ENCODE peak calls at places on chromosome 1, in ten cellular contexts. E, G, F, Z, A, K, Y, D, L and R are unnamed samples.

GRCh38 chr1:3611170-3612019 is at the start of gene MEGF6:
- DNase-seq in L (no peak), E (no peak), D (peak; percentile 18), Z (peak; percentile 73), F (peak; percentile 92), Y (peak; percentile 76), A (peak; percentile 70), G (peak; percentile 64), K (peak; percentile 8), R (no peak)

GRCh38 chr1:11194407-11195176 is 5.4 kb downstream of the ANGPTL7 start:
- DNase-seq in Z (no peak), A (no peak), F (no peak), D (no peak), G (no peak), Y (no peak), L (no peak), E (no peak), K (no peak), R (no peak)

GRCh38 chr1:108560430-108561144 is 687 bp downstream of the EEIG2 start:
- DNase-seq in D (peak; percentile 66), Y (peak; percentile 56), L (peak; percentile 57), E (peak; percentile 57), G (peak; percentile 80), K (peak; percentile 51), A (peak; percentile 53), Z (peak; percentile 74), F (no peak), R (peak; percentile 53)

GRCh38 chr1:107863342-107863741 is 101.6 kb downstream of the VAV3 start:
- DNase-seq in A (no peak), E (no peak), G (no peak), Y (no peak), L (no peak), K (no peak), D (no peak), Z (no peak), F (no peak), R (no peak)

GRCh38 chr1:172456344-172456769 is 12.5 kb upstream of the PIGC start:
- DNase-seq in K (no peak), D (no peak), G (no peak), L (no peak), Y (no peak), Z (no peak), F (no peak), A (no peak), E (no peak), R (no peak)

GRCh38 chr1:245680395-245680794 is 525.6 kb downstream of the KIF26B start:
- DNase-seq in Y (no peak), D (no peak), L (no peak), Z (no peak), E (no peak), G (no peak), A (no peak), F (no peak), K (no peak), R (no peak)

GRCh38 chr1:211829343-211830054 is 1.1 kb downstream of the LPGAT1 start:
- DNase-seq in Y (peak; percentile 55), Z (no peak), E (peak; percentile 10), F (peak; percentile 27), A (no peak), D (peak; percentile 19), G (no peak), K (no peak), L (peak; percentile 20), R (peak; percentile 29)

GRCh38 chr1:190452272-190452848 is 25.3 kb downstream of the BRINP3 start:
- DNase-seq in A (no peak), D (no peak), Y (no peak), Z (no peak), K (no peak), L (no peak), E (no peak), G (no peak), F (no peak), R (no peak)

GRCh38 chr1:160558679-160559078 is 20.6 kb downstream of the CD84 start:
- DNase-seq in D (no peak), F (no peak), E (no peak), A (no peak), Z (no peak), L (no peak), Y (no peak), K (no peak), G (no peak), R (no peak)

GRCh38 chr1:68346192-68346808 is 103.5 kb downstream of the RPE65 start:
- DNase-seq in Z (no peak), Y (no peak), F (no peak), D (peak; percentile 22), A (no peak), G (no peak), E (no peak), L (peak; percentile 64), K (peak; percentile 46), R (peak; percentile 23)

GRCh38 chr1:84619383-84620093 is 45.3 kb upstream of the CTBS start:
- DNase-seq in E (peak; percentile 86), Y (no peak), L (peak; percentile 75), G (no peak), Z (no peak), D (no peak), K (peak; percentile 81), F (no peak), A (no peak), R (peak; percentile 60)

GRCh38 chr1:76090284-76091180 is 16.0 kb downstream of the ST6GALNAC3 start:
- DNase-seq in L (no peak), A (no peak), K (no peak), F (no peak), Y (no peak), G (no peak), E (peak; percentile 33), Z (no peak), D (no peak), R (no peak)

GRCh38 chr1:32816676-32817158 is 441 bp downstream of the YARS1 start:
- DNase-seq in E (no peak), F (no peak), Y (peak; percentile 49), K (peak; percentile 34), Z (no peak), G (peak; percentile 59), A (no peak), L (peak; percentile 59), D (peak; percentile 46), R (peak; percentile 48)

DNA sequence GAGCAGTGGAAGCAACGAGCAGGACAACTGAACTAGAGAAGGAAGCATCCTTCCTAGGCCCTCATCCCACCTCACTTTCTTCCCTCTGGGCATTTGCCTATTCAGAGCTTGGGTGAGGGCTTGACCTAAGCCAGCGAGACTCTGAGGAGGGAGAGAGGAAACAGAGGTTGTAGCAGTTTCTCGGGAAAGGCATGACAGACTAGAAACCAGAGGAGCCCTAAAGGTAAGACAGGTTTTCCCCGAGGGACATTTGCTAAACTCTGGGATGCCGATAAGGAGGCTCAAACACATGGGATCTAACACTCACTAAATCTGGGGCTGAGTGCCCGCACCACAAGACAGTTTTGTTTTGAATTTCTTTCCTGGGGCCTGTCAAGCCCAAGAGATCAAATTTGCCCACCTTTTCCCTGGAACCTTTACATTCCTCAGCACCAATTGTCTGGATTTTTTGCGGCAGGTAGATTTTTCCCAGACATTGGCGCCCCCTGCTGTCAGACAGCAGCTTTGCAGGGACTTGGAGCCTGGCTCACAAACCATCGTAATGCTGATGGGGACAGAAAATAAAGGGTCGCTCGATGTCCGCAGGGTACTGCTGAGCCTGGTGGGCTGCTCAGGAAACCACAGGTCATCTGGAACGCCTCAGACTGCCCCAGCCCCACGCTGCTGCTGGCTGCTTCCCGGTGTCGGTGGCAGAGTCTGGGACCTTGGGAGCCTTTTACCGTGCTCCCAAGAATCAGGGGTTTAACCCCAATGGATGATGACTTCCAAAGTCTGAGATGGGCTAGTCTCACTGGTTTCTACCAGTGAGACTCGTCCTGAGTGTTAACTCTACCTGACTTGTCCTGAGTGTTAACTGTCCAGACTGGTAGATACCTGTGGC is 23.4 kb upstream of the TSPAN2 start:
- DNase-seq in D (peak; percentile 26), A (peak; percentile 58), L (peak; percentile 21), K (no peak), F (peak; percentile 59), Y (no peak), Z (no peak), G (no peak), E (no peak), R (no peak)
- TF ChIP-seq CTCF in D (peak; percentile 88), A (peak; percentile 86), L (peak; percentile 88), K (peak; percentile 87), F (peak; percentile 88), Y (peak; percentile 93), Z (peak; percentile 92), G (peak; percentile 86), E (peak; percentile 85), R (peak; percentile 90)

GRCh38 chr1:147892731-147893214 is 9.8 kb upstream of the GJA8 start:
- DNase-seq in Z (no peak), D (peak; percentile 50), L (peak; percentile 75), E (peak; percentile 23), Y (no peak), A (no peak), K (peak; percentile 64), F (peak; percentile 60), G (no peak), R (peak; percentile 68)
- H3K4me3 ChIP-seq in Z (no peak overlapping the region), D (no peak overlapping the region), L (no peak overlapping the region), E (no peak overlapping the region), Y (no peak overlapping the region), A (no peak overlapping the region), K (no peak overlapping the region), F (no peak overlapping the region), G (no peak overlapping the region), R (no peak overlapping the region)

GRCh38 chr1:35899941-35900340 is 16.9 kb downstream of the AGO1 start:
- DNase-seq in G (no peak), F (no peak), L (no peak), A (no peak), D (no peak), K (no peak), E (no peak), Z (no peak), Y (no peak), R (no peak)
- TF ChIP-seq CTCF in G (no peak), F (peak; percentile 36), L (no peak), A (no peak), D (no peak), K (no peak), E (no peak), Z (no peak), Y (no peak), R (no peak)

GRCh38 chr1:225949041-225949440 is 8.0 kb upstream of the LEFTY2 start:
- DNase-seq in D (no peak), A (no peak), K (no peak), Z (no peak), F (peak; percentile 11), E (no peak), G (no peak), L (no peak), Y (no peak), R (no peak)

GRCh38 chr1:225954753-225955152 is 13.7 kb upstream of the LEFTY2 start:
- DNase-seq in K (no peak), A (no peak), E (no peak), Z (no peak), F (peak; percentile 14), Y (no peak), L (no peak), G (no peak), D (no peak), R (no peak)

GRCh38 chr1:225958041-225958440 is 17.0 kb upstream of the LEFTY2 start:
- DNase-seq in F (no peak), Z (no peak), A (no peak), L (no peak), G (no peak), D (no peak), Y (no peak), E (no peak), K (no peak), R (no peak)

GRCh38 chr1:225950905-225951351 is 9.9 kb upstream of the LEFTY2 start:
- DNase-seq in K (no peak), Y (no peak), Z (no peak), F (peak; percentile 80), G (no peak), L (no peak), A (no peak), E (no peak), D (no peak), R (no peak)

GRCh38 chr1:225953315-225953714 is 12.3 kb upstream of the LEFTY2 start:
- DNase-seq in E (no peak), G (no peak), D (no peak), Z (no peak), F (no peak), A (no peak), L (no peak), Y (no peak), K (no peak), R (no peak)
- H3K4me3 ChIP-seq in E (no peak overlapping the region), G (no peak overlapping the region), D (no peak overlapping the region), Z (no peak overlapping the region), F (no peak overlapping the region), A (no peak overlapping the region), L (no peak overlapping the region), Y (no peak overlapping the region), K (no peak overlapping the region), R (no peak overlapping the region)